ENCODE peak calls at places on chromosomes 2 and 18, in six cellular contexts. Y is GM20000; Q is NCI-H1694 treated with DMSO at 0.1 percent for 48 hours; X is neural crest cell; N is cardiac septum; Z is stimulated activated CD4-positive, alpha-beta T cell treated with anti-CD3 and anti-CD28 coated beads, Interleukin-12 subunit alpha, Interleukin-12 subunit beta, amount 100 ng/mL, for 24 hours. L is an unnamed sample.

GRCh38 chr2:229050063-229050635 is 220.9 kb downstream of the PID1 start:
- DNase-seq in Y (no peak), Q (no peak), X (no peak), N (no peak), Z (no peak), L (no peak)

GRCh38 chr2:20167356-20167755 is 57.6 kb downstream of the SDC1 start:
- DNase-seq in Y (no peak), Q (no peak), X (no peak), N (no peak), Z (no peak), L (no peak)

GRCh38 chr18:45456076-45457066 is 158.9 kb upstream of the SLC14A2 start:
- DNase-seq in Y (no peak), Q (no peak), X (no peak), N (no peak), Z (no peak), L (peak; percentile 28)

GRCh38 chr2:5322414-5322813 is 369.8 kb upstream of the SOX11 start:
- DNase-seq in Y (no peak), Q (no peak), X (no peak), N (no peak), Z (no peak), L (no peak)

GRCh38 chr18:48534364-48534763 is 4.5 kb upstream of the CTIF start:
- DNase-seq in Y (no peak), Q (no peak), X (no peak), N (no peak), Z (no peak), L (no peak)

GRCh38 chr2:84741182-84741822 is 139.6 kb downstream of the TRABD2A start:
- DNase-seq in Y (peak; percentile 13), Q (no peak), X (no peak), N (no peak), Z (peak; percentile 17), L (no peak)

GRCh38 chr2:55875434-55876135 is 48.0 kb downstream of the EFEMP1 start:
- DNase-seq in Y (no peak), Q (no peak), X (no peak), N (no peak), Z (no peak), L (no peak)

GRCh38 chr2:42743667-42744005 is 20.3 kb downstream of the OXER1 start:
- DNase-seq in Y (no peak), Q (no peak), X (no peak), N (no peak), Z (no peak), L (no peak)

GRCh38 chr18:25827961-25828561 is 262.4 kb downstream of the SS18 start:
- DNase-seq in Y (no peak), Q (no peak), X (no peak), N (no peak), Z (no peak), L (no peak)

GRCh38 chr18:57833441-57834101 is 30.5 kb upstream of the ATP8B1 start:
- DNase-seq in Y (peak; percentile 40), Q (no peak), X (no peak), N (no peak), Z (no peak), L (no peak)

GRCh38 chr2:224611938-224612337 is 26.8 kb upstream of the CUL3 start:
- DNase-seq in Y (no peak), Q (no peak), X (no peak), N (no peak), Z (no peak), L (no peak)

GRCh38 chr2:24672589-24672988 is 120.6 kb downstream of the PTRHD1 start:
- DNase-seq in Y (no peak), Q (no peak), X (no peak), N (no peak), Z (peak; percentile 1), L (no peak)

GRCh38 chr2:98487806-98488189 is 43.1 kb downstream of the INPP4A start:
- DNase-seq in Y (peak; percentile 65), Q (peak; percentile 18), X (no peak), N (no peak), Z (no peak), L (no peak)

GRCh38 chr2:208256192-208256782 is 1.4 kb upstream of the IDH1 start:
- DNase-seq in Y (peak; percentile 25), Q (no peak), X (no peak), N (no peak), Z (no peak), L (no peak)

GRCh38 chr18:49841236-49842217 is 28.2 kb upstream of the ACAA2 start:
- DNase-seq in Y (no peak), Q (no peak), X (no peak), N (no peak), Z (no peak), L (no peak)

GRCh38 chr18:10419420-10420103 is 34.9 kb upstream of the APCDD1 start:
- DNase-seq in Y (no peak), Q (no peak), X (no peak), N (no peak), Z (no peak), L (no peak)

GRCh38 chr2:156340818-156341481 is 8.4 kb upstream of the NR4A2 start:
- DNase-seq in Y (no peak), Q (peak; percentile 75), X (peak; percentile 22), N (no peak), Z (no peak), L (no peak)

GRCh38 chr2:239813261-239814135 is 211.6 kb downstream of the NDUFA10 start:
- DNase-seq in Y (no peak), Q (no peak), X (no peak), N (peak; percentile 33), Z (no peak), L (no peak)

GRCh38 chr18:73509460-73509859 is 638.2 kb downstream of the FBXO15 start:
- DNase-seq in Y (no peak), Q (no peak), X (no peak), N (no peak), Z (no peak), L (no peak)

GRCh38 chr2:85275984-85276540 is 51.7 kb downstream of the TGOLN2 start:
- DNase-seq in Y (no peak), Q (no peak), X (no peak), N (no peak), Z (no peak), L (no peak)

GRCh38 chr2:25587361-25587760 is 86.0 kb downstream of the DTNB start:
- DNase-seq in Y (no peak), Q (no peak), X (no peak), N (no peak), Z (no peak), L (no peak)

GRCh38 chr2:176093145-176093888 is 796 bp downstream of the HOXD13 start:
- DNase-seq in Y (no peak), Q (peak; percentile 20), X (no peak), N (peak; percentile 53), Z (no peak), L (no peak)

GRCh38 chr2:219664041-219664440 is 36.6 kb downstream of the SLC4A3 start:
- DNase-seq in Y (no peak), Q (no peak), X (no peak), N (no peak), Z (no peak), L (no peak)

GRCh38 chr2:37415128-37415817 is 70.8 kb downstream of the QPCT start:
- DNase-seq in Y (peak; percentile 28), Q (peak; percentile 3), X (no peak), N (no peak), Z (no peak), L (no peak)

GRCh38 chr2:130756041-130756720 is 841 bp downstream of the AMER3 start:
- DNase-seq in Y (peak; percentile 80), Q (no peak), X (peak; percentile 35), N (peak; percentile 43), Z (no peak), L (no peak)

GRCh38 chr2:26532301-26533250 is 54.7 kb upstream of the OTOF start:
- DNase-seq in Y (no peak), Q (no peak), X (no peak), N (peak; percentile 33), Z (no peak), L (no peak)

GRCh38 chr18:48959921-48960920 is 9.5 kb upstream of the SMAD7 start:
- DNase-seq in Y (no peak), Q (no peak), X (no peak), N (no peak), Z (no peak), L (no peak)

GRCh38 chr2:75006041-75006440 is 47.6 kb downstream of the POLE4 start:
- DNase-seq in Y (no peak), Q (no peak), X (no peak), N (no peak), Z (no peak), L (no peak)

GRCh38 chr2:225683258-225683657 is 283.7 kb downstream of the NYAP2 start:
- DNase-seq in Y (no peak), Q (no peak), X (no peak), N (no peak), Z (no peak), L (no peak)

GRCh38 chr2:132623096-132623839 is 46.7 kb downstream of the LYPD1 start:
- DNase-seq in Y (no peak), Q (no peak), X (no peak), N (no peak), Z (no peak), L (no peak)

GRCh38 chr18:76983184-76983583 is 149.4 kb downstream of the MBP start:
- DNase-seq in Y (peak; percentile 93), Q (peak; percentile 48), X (peak; percentile 90), N (peak; percentile 92), Z (peak; percentile 88), L (peak; percentile 86)

GRCh38 chr2:10316860-10317259 is 14.2 kb downstream of the HPCAL1 start:
- DNase-seq in Y (no peak), Q (no peak), X (no peak), N (no peak), Z (no peak), L (no peak)

GRCh38 chr2:46368416-46368815 is 71.2 kb downstream of the EPAS1 start:
- DNase-seq in Y (no peak), Q (no peak), X (no peak), N (no peak), Z (no peak), L (no peak)

GRCh38 chr2:202765435-202765834 is 106.1 kb downstream of the ICA1L start:
- DNase-seq in Y (no peak), Q (no peak), X (no peak), N (no peak), Z (no peak), L (no peak)

GRCh38 chr2:182101263-182101662 is 115.6 kb downstream of the PPP1R1C start:
- DNase-seq in Y (no peak), Q (peak; percentile 1), X (no peak), N (no peak), Z (no peak), L (no peak)

GRCh38 chr2:25362564-25363145 is 20.9 kb upstream of the DNMT3A start:
- DNase-seq in Y (peak; percentile 85), Q (no peak), X (no peak), N (peak; percentile 86), Z (peak; percentile 40), L (peak; percentile 31)

L was measured in tibial nerve.